ENCODE peak calls at places on chromosomes 5 and 9, in five cellular contexts. O, S, W, A and M are unnamed samples.

GRCh38 chr5:31987985-31988710 is 186.0 kb downstream of the GOLPH3 start:
- DNase-seq in O (peak; percentile 72), S (no peak), W (no peak), A (no peak), M (no peak)

GRCh38 chr9:346114-346513 is 131.4 kb downstream of the DOCK8 start:
- DNase-seq in O (no peak), S (no peak), W (no peak), A (no peak), M (no peak)

GRCh38 chr9:132878695-132879064 is at the start of gene SPACA9:
- DNase-seq in O (peak; percentile 63), S (peak; percentile 55), W (no peak), A (no peak), M (peak; percentile 77)

GRCh38 chr9:80605793-80606192 is 1034.0 kb downstream of the TLE4 start:
- DNase-seq in O (no peak), S (no peak), W (no peak), A (peak; percentile 45), M (peak; percentile 20)

GRCh38 chr5:10729320-10730133 is 31.5 kb downstream of the DAP start:
- DNase-seq in O (no peak), S (no peak), W (no peak), A (no peak), M (no peak)

GRCh38 chr9:137269231-137269772 is 8.2 kb upstream of the TOR4A start:
- DNase-seq in O (peak; percentile 58), S (no peak), W (peak; percentile 34), A (no peak), M (no peak)

GRCh38 chr5:151233576-151234202 is 9.8 kb upstream of the CCDC69 start:
- DNase-seq in O (no peak), S (no peak), W (no peak), A (no peak), M (no peak)

GRCh38 chr5:84403773-84404172 is 19.1 kb upstream of the EDIL3 start:
- DNase-seq in O (no peak), S (no peak), W (no peak), A (no peak), M (no peak)

GRCh38 chr9:124203818-124204217 is 53.9 kb upstream of the NEK6 start:
- DNase-seq in O (no peak), S (no peak), W (no peak), A (no peak), M (no peak)

GRCh38 chr5:45262061-45262590 is 434.1 kb downstream of the HCN1 start:
- DNase-seq in O (no peak), S (no peak), W (no peak), A (no peak), M (peak; percentile 10)

GRCh38 chr9:136381966-136382513 is 8.6 kb upstream of the CARD9 start:
- DNase-seq in O (no peak), S (no peak), W (no peak), A (no peak), M (no peak)

GRCh38 chr5:65127181-65127901 is 354.4 kb downstream of the ADAMTS6 start:
- DNase-seq in O (no peak), S (no peak), W (no peak), A (no peak), M (no peak)

GRCh38 chr5:13771011-13771571 is 173.4 kb downstream of the DNAH5 start:
- DNase-seq in O (no peak), S (no peak), W (no peak), A (no peak), M (no peak)

GRCh38 chr9:21968331-21969010 is 25.7 kb downstream of the CDKN2A start:
- DNase-seq in O (no peak), S (no peak), W (no peak), A (no peak), M (peak; percentile 59)

GRCh38 chr5:34043099-34043876 is at the start of gene C1QTNF3:
- DNase-seq in O (no peak), S (no peak), W (no peak), A (no peak), M (no peak)

GRCh38 chr5:163347671-163348070 is 89.7 kb upstream of the CCNG1 start:
- DNase-seq in O (peak; percentile 70), S (peak; percentile 80), W (peak; percentile 21), A (peak; percentile 59), M (peak; percentile 84)
- H3K4me3 ChIP-seq in O (no peak overlapping the region), S (no peak overlapping the region), W (no peak overlapping the region), A (no peak overlapping the region), M (no peak overlapping the region)

DNA sequence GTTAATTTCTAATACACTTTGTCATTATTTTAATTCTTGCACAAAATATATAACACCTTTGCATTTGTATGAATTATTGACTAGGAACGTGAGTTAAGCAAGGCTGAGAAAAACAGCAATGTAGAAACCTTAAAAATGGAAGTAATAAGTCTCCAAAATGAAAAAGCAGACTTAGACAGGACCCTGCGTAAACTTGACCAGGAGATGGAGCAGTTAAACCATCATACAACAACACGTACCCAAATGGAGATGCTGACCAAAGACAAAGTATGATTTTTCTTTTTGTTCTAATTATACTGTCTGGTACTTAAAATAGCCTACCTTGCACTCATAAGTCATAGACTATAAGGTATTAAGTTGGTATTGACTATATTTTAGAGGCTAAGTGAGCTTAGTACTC is 34.4 kb downstream of the RAD50 start:
- DNase-seq in O (peak; percentile 18), S (peak; percentile 27), W (no peak), A (no peak), M (no peak)
- TF ChIP-seq REST in O (no peak), S (no peak), W (no peak), A (no peak), M (no peak)

GRCh38 chr5:154820383-154820782 is 30.0 kb downstream of the FAXDC2 start:
- DNase-seq in O (no peak), S (no peak), W (no peak), A (no peak), M (no peak)

GRCh38 chr5:154818459-154819116 is 31.8 kb downstream of the FAXDC2 start:
- DNase-seq in O (no peak), S (peak; percentile 59), W (no peak), A (no peak), M (no peak)

GRCh38 chr5:154819546-154819945 is 30.9 kb downstream of the FAXDC2 start:
- DNase-seq in O (no peak), S (no peak), W (no peak), A (no peak), M (no peak)

GRCh38 chr5:154824070-154824469 is 26.3 kb downstream of the FAXDC2 start:
- DNase-seq in O (no peak), S (no peak), W (no peak), A (peak; percentile 25), M (no peak)

GRCh38 chr5:154823605-154824004 is 26.8 kb downstream of the FAXDC2 start:
- DNase-seq in O (no peak), S (no peak), W (no peak), A (no peak), M (no peak)
- TF ChIP-seq JUNB in O (no peak), S (no peak), W (no peak), A (no peak), M (no peak)

DNA sequence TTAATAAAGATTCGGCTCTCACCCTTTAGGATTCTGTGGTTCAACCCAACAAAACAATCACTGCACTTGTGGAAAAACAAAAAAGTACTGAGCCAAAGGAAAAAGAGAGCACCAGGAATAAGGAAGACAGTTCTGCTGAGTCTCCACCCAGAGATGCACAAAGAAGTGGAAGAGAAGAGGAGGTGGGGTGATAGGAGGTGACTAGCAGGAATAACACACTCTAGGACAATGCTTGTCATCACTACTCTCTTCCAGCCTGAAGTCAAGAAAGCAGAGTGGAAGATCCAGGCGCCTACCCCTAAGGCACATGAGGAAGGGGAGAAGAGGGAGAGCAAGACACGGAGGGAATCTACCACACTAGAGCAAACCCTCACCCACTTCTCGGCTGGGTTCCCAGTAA is 1.8 kb downstream of the SLIT3 start:
- DNase-seq in O (peak; percentile 38), S (no peak), W (no peak), A (no peak), M (no peak)
- H3K4me3 ChIP-seq in O (peak overlapping the region; percentile 76), S (no peak overlapping the region), W (no peak overlapping the region), A (no peak overlapping the region), M (no peak overlapping the region)

DNA sequence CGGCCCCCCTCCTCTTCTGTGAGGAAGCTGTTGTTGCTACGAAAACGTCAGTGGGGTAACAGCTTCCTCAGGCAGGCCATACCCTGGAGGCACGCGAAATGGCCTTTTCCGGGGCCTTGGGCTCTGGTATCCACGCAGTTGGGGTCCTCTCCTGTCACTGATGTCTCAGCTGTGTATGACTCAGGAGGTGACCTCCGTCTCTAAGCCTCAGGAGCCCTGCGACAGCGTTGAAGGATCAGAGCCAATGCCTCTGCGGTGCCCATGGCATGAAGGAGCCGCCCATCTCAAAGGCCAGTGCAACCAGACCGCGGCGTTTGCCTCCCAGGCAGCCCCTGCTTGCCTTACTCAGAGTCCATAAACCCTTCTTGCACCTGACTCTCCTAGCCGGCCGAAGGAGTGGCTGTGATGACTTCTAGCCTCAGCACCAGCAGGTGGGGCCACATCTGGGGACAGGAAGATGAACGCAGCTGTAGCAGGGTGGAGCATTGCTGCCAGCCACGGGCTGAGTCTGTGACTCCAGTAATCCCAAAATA is 1.0 kb upstream of the MXD3 start:
- DNase-seq in O (peak; percentile 65), S (peak; percentile 85), W (no peak), A (peak; percentile 43), M (peak; percentile 72)
- TF ChIP-seq REST in O (no peak), S (no peak), W (no peak), A (no peak), M (no peak)

DNA sequence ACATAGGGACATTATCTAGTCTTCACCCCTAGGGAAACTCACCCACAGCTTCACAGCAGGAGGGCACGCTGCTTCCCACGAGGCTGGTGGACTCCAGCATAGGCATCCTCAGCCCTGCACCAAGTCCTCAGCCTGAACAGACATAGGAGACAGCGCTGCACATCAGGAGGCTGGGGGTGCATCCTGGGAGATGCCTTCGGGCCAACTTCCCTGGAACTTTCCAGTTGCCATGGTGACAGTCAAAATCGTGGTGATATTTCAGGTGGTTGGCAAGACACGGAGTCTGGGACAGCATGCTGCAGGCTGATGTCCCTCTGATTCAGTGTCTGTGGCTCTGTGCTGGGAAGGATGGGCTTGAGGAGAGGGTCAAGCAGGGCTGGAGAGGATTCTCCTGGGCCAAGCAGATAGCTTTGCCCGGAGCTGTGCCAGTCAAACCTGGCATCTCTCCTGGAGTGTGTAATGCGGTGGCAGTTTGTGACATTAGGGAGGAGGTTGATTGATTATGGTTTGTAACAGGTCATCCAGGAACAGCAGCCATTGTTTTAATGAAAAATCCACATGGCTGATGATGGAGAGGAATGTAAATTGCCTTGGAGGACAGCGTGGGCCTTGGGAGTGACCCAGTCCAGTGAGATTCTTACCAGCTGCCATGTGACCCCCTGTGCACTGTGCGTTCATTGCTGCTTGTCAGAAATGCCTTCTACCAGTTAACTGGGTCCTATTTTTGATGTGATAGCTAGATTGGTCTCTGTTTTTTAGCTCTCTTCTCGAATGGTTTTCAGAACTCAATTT is 35.7 kb upstream of the SEMA4D start:
- DNase-seq in O (no peak), S (no peak), W (no peak), A (no peak), M (no peak)
- TF ChIP-seq JUNB in O (no peak), S (no peak), W (no peak), A (no peak), M (no peak)

GRCh38 chr5:175696139-175696854 is 38.4 kb downstream of the HRH2 start:
- DNase-seq in O (peak; percentile 73), S (peak; percentile 68), W (peak; percentile 1), A (no peak), M (peak; percentile 92)
- H3K4me3 ChIP-seq in O (no peak overlapping the region), S (no peak overlapping the region), W (no peak overlapping the region), A (no peak overlapping the region), M (no peak overlapping the region)